ENCODE peak calls at places on chromosomes 2 and 18, in five cellular contexts. Y is psoas muscle; L is stimulated activated CD4-positive, alpha-beta T cell treated with anti-CD3 and anti-CD28 coated beads, TNF-alpha, amount 100 ng/mL, for 4 hours; H is HS-5; S is body of pancreas. I is an unnamed sample.
A peak's percentile ranks its signal among the peaks of the same experiment; 100 is the strongest.

GRCh38 chr18:79921984-79922965 is 29.2 kb downstream of the SLC66A2 start:
- DNase-seq in Y (no peak), L (no peak), S (peak; percentile 0), H (no peak), I (no peak)

GRCh38 chr18:32308493-32309120 is 118.8 kb downstream of the MEP1B start:
- DNase-seq in S (peak; percentile 35), L (no peak), H (peak; percentile 28), Y (no peak), I (peak; percentile 28)

GRCh38 chr2:3571284-3571683 is 3.8 kb upstream of the RPS7 start:
- DNase-seq in L (no peak), Y (no peak), S (no peak), H (no peak), I (no peak)

GRCh38 chr2:180411631-180412030 is 404.5 kb upstream of the CWC22 start:
- DNase-seq in H (no peak), S (no peak), Y (no peak), L (no peak), I (no peak)

GRCh38 chr2:126656311-126657145 is 570 bp downstream of the GYPC start:
- DNase-seq in H (peak; percentile 34), L (no peak), S (no peak), Y (peak; percentile 55), I (peak; percentile 59)

GRCh38 chr2:36246320-36246990 is 109.1 kb upstream of the CRIM1 start:
- DNase-seq in S (no peak), H (no peak), Y (no peak), L (no peak), I (no peak)

GRCh38 chr2:143474568-143474967 is 345.3 kb downstream of the ARHGAP15 start:
- DNase-seq in S (no peak), H (no peak), L (no peak), Y (no peak), I (no peak)

GRCh38 chr18:57813245-57813644 is 10.1 kb upstream of the ATP8B1 start:
- DNase-seq in H (peak; percentile 94), L (no peak), S (no peak), Y (no peak), I (no peak)

GRCh38 chr2:61109291-61109690 is 43.6 kb downstream of the SANBR start:
- DNase-seq in H (no peak), Y (no peak), S (no peak), L (no peak), I (no peak)

GRCh38 chr2:181310967-181311366 is 146.2 kb upstream of the ITGA4 start:
- DNase-seq in L (no peak), S (no peak), H (no peak), Y (no peak), I (no peak)

GRCh38 chr2:124035001-124035400 is 9.9 kb downstream of the CNTNAP5 start:
- DNase-seq in Y (no peak), H (no peak), S (no peak), L (no peak), I (no peak)

GRCh38 chr2:105573910-105574655 is 170.6 kb upstream of the NCK2 start:
- DNase-seq in Y (no peak), H (no peak), S (no peak), L (no peak), I (no peak)

GRCh38 chr2:86038291-86039081 is 67.2 kb downstream of the POLR1A start:
- DNase-seq in L (peak; percentile 37), H (no peak), S (peak; percentile 52), Y (no peak), I (peak; percentile 31)

GRCh38 chr2:216987176-216987809 is 127.4 kb upstream of the TNP1 start:
- DNase-seq in S (no peak), H (no peak), Y (peak; percentile 30), L (no peak), I (no peak)

GRCh38 chr2:191333911-191334357 is 88.7 kb downstream of the MYO1B start:
- DNase-seq in H (peak; percentile 99), Y (no peak), S (peak; percentile 16), L (no peak), I (no peak)

GRCh38 chr18:12253027-12253426 is 1.1 kb upstream of the CIDEA start:
- DNase-seq in L (no peak), Y (no peak), S (no peak), H (no peak), I (no peak)

GRCh38 chr2:218986148-218986761 is 1.3 kb upstream of the FEV start:
- DNase-seq in H (no peak), Y (no peak), S (no peak), L (no peak), I (no peak)

GRCh38 chr2:57880446-57880845 is 166.2 kb upstream of the VRK2 start:
- DNase-seq in S (no peak), H (no peak), Y (no peak), L (no peak), I (no peak)

GRCh38 chr2:5725072-5725471 is 32.9 kb downstream of the SOX11 start:
- DNase-seq in Y (no peak), L (no peak), S (no peak), H (no peak), I (no peak)

GRCh38 chr18:77374106-77374505 is 124.5 kb downstream of the GALR1 start:
- DNase-seq in H (no peak), S (no peak), L (no peak), Y (no peak), I (no peak)

GRCh38 chr2:62785810-62786593 is 80.5 kb downstream of the EHBP1 start:
- DNase-seq in L (no peak), H (no peak), S (no peak), Y (no peak), I (no peak)

GRCh38 chr2:30149513-30149912 is 2.7 kb downstream of the YPEL5 start:
- DNase-seq in H (no peak), S (no peak), L (no peak), Y (no peak), I (no peak)

GRCh38 chr2:42296226-42296625 is 64.8 kb downstream of the COX7A2L start:
- DNase-seq in L (no peak), H (no peak), Y (no peak), S (no peak), I (no peak)

GRCh38 chr2:83900859-83901258 is 558.2 kb downstream of the SUCLG1 start:
- DNase-seq in H (peak; percentile 75), L (no peak), S (no peak), Y (no peak), I (no peak)

GRCh38 chr18:46260016-46260878 is 156.1 kb downstream of the HAUS1 start:
- DNase-seq in H (peak; percentile 47), L (no peak), Y (no peak), S (no peak), I (no peak)

GRCh38 chr18:44901283-44901682 is 220.6 kb downstream of the SETBP1 start:
- DNase-seq in Y (no peak), S (no peak), L (no peak), H (no peak), I (no peak)

GRCh38 chr18:79884963-79885728 is 66.3 kb downstream of the SLC66A2 start:
- DNase-seq in Y (no peak), H (no peak), L (no peak), S (no peak), I (no peak)

GRCh38 chr2:39631715-39632114 is 34.0 kb upstream of the TMEM178A start:
- DNase-seq in S (peak; percentile 31), L (no peak), H (peak; percentile 87), Y (no peak), I (peak; percentile 33)

GRCh38 chr2:224405412-224405811 is 3.5 kb upstream of the FAM124B start:
- DNase-seq in L (no peak), H (no peak), S (no peak), Y (no peak), I (no peak)

GRCh38 chr2:108217211-108217610 is 22.6 kb upstream of the SULT1C3 start:
- DNase-seq in H (no peak), Y (no peak), L (no peak), S (no peak), I (no peak)

GRCh38 chr2:182818541-182819308 is 47.7 kb downstream of the FRZB start:
- DNase-seq in S (no peak), L (no peak), H (no peak), Y (no peak), I (no peak)

GRCh38 chr2:113175736-113176695 is 2.2 kb downstream of the PSD4 start:
- DNase-seq in H (no peak), Y (no peak), L (no peak), S (no peak), I (no peak)

I was measured in left cardiac atrium.